ENCODE peak calls at places on chromosomes 3 and 15, in eight cellular contexts. O is cardiac muscle cell, E is body of pancreas, X is tibial artery, D is left lung, I is HFF-Myc, M is right atrium auricular region, W is GM20000. A is an unnamed sample.

GRCh38 chr3:129429080-129429451 is 630 bp upstream of the EFCAB12 start:
- DNase-seq in I (no peak), O (no peak), W (no peak), E (no peak), X (no peak), D (no peak), M (no peak), A (no peak)

GRCh38 chr3:192515661-192516040 is 211.7 kb downstream of the FGF12 start:
- DNase-seq in W (no peak), E (no peak), D (no peak), I (no peak), O (no peak), M (no peak), X (no peak), A (no peak)

GRCh38 chr15:68542771-68543544 is 35.8 kb upstream of the CORO2B start:
- DNase-seq in M (peak; percentile 89), D (no peak), O (peak; percentile 96), E (peak; percentile 54), I (no peak), W (no peak), X (peak; percentile 84), A (peak; percentile 63)

GRCh38 chr3:50274371-50275104 is 4.3 kb upstream of the LSMEM2 start:
- DNase-seq in O (peak; percentile 66), I (no peak), X (no peak), M (no peak), D (peak; percentile 87), W (peak; percentile 84), E (peak; percentile 71), A (no peak)

GRCh38 chr3:15982667-15983145 is 184.9 kb upstream of the ANKRD28 start:
- DNase-seq in D (no peak), X (peak; percentile 67), W (no peak), I (peak; percentile 88), M (no peak), E (no peak), O (peak; percentile 84), A (peak; percentile 76)

GRCh38 chr3:851098-851790 is 241.6 kb upstream of the CNTN6 start:
- DNase-seq in O (no peak), W (peak; percentile 3), X (no peak), M (no peak), I (no peak), D (no peak), E (no peak), A (no peak)

GRCh38 chr3:125116311-125117069 is 60.7 kb upstream of the HEG1 start:
- DNase-seq in M (no peak), X (no peak), E (no peak), O (peak; percentile 88), I (peak; percentile 74), W (no peak), D (no peak), A (peak; percentile 77)

GRCh38 chr15:52790941-52791751 is 1.0 kb upstream of the ONECUT1 start:
- DNase-seq in O (peak; percentile 29), D (no peak), W (no peak), M (no peak), I (no peak), E (peak; percentile 49), X (no peak), A (no peak)

GRCh38 chr3:50248387-50248786 is 12.4 kb downstream of the GNAI2 start:
- DNase-seq in M (peak; percentile 87), E (no peak), I (no peak), D (peak; percentile 83), O (no peak), W (no peak), X (peak; percentile 80), A (no peak)

GRCh38 chr15:71397377-71397776 is 282.1 kb downstream of the THSD4 start:
- DNase-seq in M (no peak), E (no peak), X (no peak), O (peak; percentile 50), D (no peak), I (no peak), W (no peak), A (no peak)

GRCh38 chr3:39250116-39250747 is 29.6 kb downstream of the CX3CR1 start:
- DNase-seq in D (no peak), I (no peak), X (no peak), O (no peak), W (no peak), M (no peak), E (peak; percentile 31), A (no peak)

GRCh38 chr15:54789377-54789776 is 407.4 kb downstream of the RSL24D1 start:
- DNase-seq in M (no peak), E (no peak), X (no peak), W (no peak), D (no peak), I (no peak), O (no peak), A (no peak)

GRCh38 chr3:148794357-148794756 is 33.3 kb upstream of the CPB1 start:
- DNase-seq in D (no peak), I (no peak), X (no peak), M (no peak), E (no peak), W (no peak), O (no peak), A (no peak)

GRCh38 chr3:15427182-15427880 is at the start of the genes EAF1 and METTL6:
- DNase-seq in E (peak; percentile 83), M (peak; percentile 88), X (peak; percentile 87), O (peak; percentile 84), I (peak; percentile 22), D (peak; percentile 94), W (peak; percentile 83), A (no peak)

DNA sequence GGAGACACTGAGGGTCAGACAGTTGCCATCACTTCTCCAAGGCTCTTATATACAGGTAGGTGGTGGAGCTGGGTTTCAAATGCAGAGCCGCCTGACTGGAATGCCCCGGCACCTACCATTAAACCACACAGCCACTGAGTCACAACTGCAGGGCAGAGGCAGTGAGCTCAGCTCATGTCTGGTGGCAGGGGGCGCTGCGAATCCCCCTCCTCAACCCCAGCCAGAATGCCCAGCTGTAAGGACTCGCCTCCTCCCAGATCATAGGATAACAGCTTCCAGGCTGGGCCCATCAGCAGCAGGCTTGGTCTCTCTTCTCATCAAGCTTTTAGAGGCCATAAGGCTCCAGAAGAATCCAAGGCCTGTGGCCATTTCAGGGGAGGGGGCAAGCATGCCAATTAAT is 26.4 kb downstream of the ADCY5 start:
- DNase-seq in W (no peak), I (no peak), E (no peak), D (no peak), X (no peak), M (no peak), O (no peak), A (no peak)
- TF ChIP-seq CTCF in W (no peak), I (no peak), E (no peak), D (no peak), X (no peak), M (no peak), O (no peak), A (no peak)

GRCh38 chr3:87164245-87164644 is 62.9 kb upstream of the CHMP2B start:
- DNase-seq in I (no peak), M (no peak), X (no peak), O (no peak), W (no peak), D (no peak), E (no peak), A (no peak)

GRCh38 chr3:87173071-87173470 is 54.0 kb upstream of the CHMP2B start:
- DNase-seq in W (no peak), I (no peak), D (no peak), X (no peak), M (no peak), E (no peak), O (peak; percentile 19), A (no peak)

GRCh38 chr3:87173776-87174175 is 53.3 kb upstream of the CHMP2B start:
- DNase-seq in I (no peak), D (no peak), O (no peak), M (no peak), W (no peak), E (no peak), X (no peak), A (no peak)

GRCh38 chr3:87167634-87168456 is 59.3 kb upstream of the CHMP2B start:
- DNase-seq in X (no peak), W (peak; percentile 28), I (peak; percentile 47), D (no peak), M (no peak), O (peak; percentile 72), E (peak; percentile 56), A (peak; percentile 16)
- TF ChIP-seq CTCF in X (peak; percentile 59), W (peak; percentile 63), I (peak; percentile 58), D (peak; percentile 48), M (peak; percentile 34), O (peak; percentile 62), E (peak; percentile 50), A (peak; percentile 69)

GRCh38 chr3:119342176-119342575 is 48.0 kb downstream of the ARHGAP31 start:
- DNase-seq in E (no peak), I (no peak), M (no peak), D (no peak), O (no peak), W (no peak), X (no peak), A (peak; percentile 31)

GRCh38 chr3:119343719-119344118 is 49.5 kb downstream of the ARHGAP31 start:
- DNase-seq in E (no peak), X (no peak), I (no peak), D (no peak), O (no peak), M (no peak), W (peak; percentile 37), A (no peak)

GRCh38 chr3:119349353-119349752 is 55.2 kb downstream of the ARHGAP31 start:
- DNase-seq in I (no peak), O (peak; percentile 17), E (no peak), M (no peak), D (no peak), X (no peak), W (no peak), A (no peak)

GRCh38 chr3:119347036-119347435 is 52.9 kb downstream of the ARHGAP31 start:
- DNase-seq in E (no peak), D (no peak), X (no peak), I (no peak), M (no peak), O (no peak), W (no peak), A (no peak)

DNA sequence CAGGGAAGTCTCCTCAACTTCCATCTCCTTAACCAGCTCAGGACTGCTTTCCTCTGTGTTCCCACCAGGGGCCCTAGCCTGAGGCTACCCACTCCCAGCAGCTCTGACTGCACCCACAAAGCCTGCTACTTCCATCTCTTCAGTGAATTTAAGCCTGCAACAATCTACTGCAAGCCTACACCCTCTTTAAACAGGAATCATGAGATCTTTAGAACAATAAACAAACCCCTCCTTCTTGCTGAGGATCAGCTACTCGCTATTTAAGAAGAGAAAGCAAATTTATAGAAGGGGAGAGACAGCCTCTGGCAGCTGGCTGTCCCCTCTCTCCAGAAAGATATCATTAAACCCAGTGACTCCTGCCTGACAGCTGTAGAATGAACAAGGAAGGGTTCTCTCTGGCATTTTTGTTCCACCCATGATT is 51.9 kb downstream of the ARHGAP31 start:
- DNase-seq in D (no peak), E (no peak), I (no peak), W (no peak), O (no peak), X (no peak), M (no peak), A (no peak)
- TF ChIP-seq CTCF in D (no peak), E (no peak), I (no peak), W (no peak), O (no peak), X (no peak), M (no peak), A (no peak)

DNA sequence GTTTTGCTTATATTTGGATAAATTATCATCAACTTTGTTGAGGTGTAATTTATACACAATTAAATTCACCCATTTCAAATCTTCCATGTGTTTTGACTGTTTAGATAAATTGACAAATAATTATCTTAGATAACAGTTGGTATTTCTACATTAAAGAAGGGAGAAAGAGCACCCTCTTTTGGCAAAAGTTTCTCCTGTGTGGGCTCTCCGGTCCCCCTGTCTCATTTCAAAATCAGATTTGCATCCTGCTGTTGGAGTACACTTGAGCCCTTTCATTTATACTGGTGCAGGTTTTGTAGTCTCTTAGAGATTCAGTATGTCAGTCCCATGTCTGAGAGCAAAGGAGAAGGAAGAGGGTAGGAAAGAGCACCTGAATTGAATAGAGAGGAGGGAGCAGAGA is 49.4 kb downstream of the NKIRAS1 start:
- DNase-seq in D (no peak), M (no peak), O (no peak), W (no peak), I (no peak), X (no peak), E (no peak), A (no peak)
- TF ChIP-seq CTCF in D (no peak), M (no peak), O (no peak), W (no peak), I (no peak), X (no peak), E (no peak), A (no peak)

A was measured in AG09319.